ENCODE peak calls at places on chromosomes 5 and 9, in four cellular contexts. G is AML-193, Y is retina, L is RPMI7951. J is an unnamed sample.

GRCh38 chr9:21110708-21111576 is 30.7 kb downstream of the IFNW1 start:
- DNase-seq in Y (peak; percentile 50), G (peak; percentile 70), L (peak; percentile 64), J (no peak)

GRCh38 chr5:53027913-53028312 is 38.8 kb downstream of the ITGA2 start:
- DNase-seq in L (peak; percentile 85), Y (no peak), G (peak; percentile 24), J (no peak)

GRCh38 chr9:107628444-107628843 is 138.9 kb upstream of the KLF4 start:
- DNase-seq in Y (no peak), G (no peak), L (no peak), J (no peak)

GRCh38 chr5:146238973-146239372 is 35.6 kb downstream of the RBM27 start:
- DNase-seq in Y (no peak), G (no peak), L (no peak), J (no peak)

GRCh38 chr5:158522001-158522400 is 577.7 kb downstream of the EBF1 start:
- DNase-seq in Y (no peak), G (no peak), L (no peak), J (no peak)

GRCh38 chr5:76547242-76547890 is 75.8 kb downstream of the F2RL2 start:
- DNase-seq in G (no peak), L (no peak), Y (no peak), J (no peak)

GRCh38 chr5:56456002-56456401 is 222.9 kb upstream of the ANKRD55 start:
- DNase-seq in Y (no peak), L (peak; percentile 73), G (no peak), J (no peak)

GRCh38 chr9:27094640-27095039 is 14.4 kb upstream of the TEK start:
- DNase-seq in Y (no peak), L (peak; percentile 67), G (no peak), J (no peak)

GRCh38 chr9:127505396-127506116 is 54.2 kb downstream of the LRSAM1 start:
- DNase-seq in L (peak; percentile 39), G (peak; percentile 13), Y (no peak), J (peak; percentile 75)

GRCh38 chr9:137083418-137084004 is 3.3 kb upstream of the MAN1B1 start:
- DNase-seq in Y (peak; percentile 42), G (no peak), L (peak; percentile 98), J (no peak)

GRCh38 chr5:119255571-119256356 is 100.1 kb upstream of the TNFAIP8 start:
- DNase-seq in L (peak; percentile 34), G (peak; percentile 70), Y (no peak), J (no peak)

J was measured in glutamatergic neuron.